ENCODE peak calls at places on chromosomes 2 and 18, in eight cellular contexts. One of them, this sample, is unnamed.
A peak's percentile ranks its signal among the peaks of the same experiment; 100 is the strongest.

GRCh38 chr2:176960736-176961135 is 251.9 kb upstream of the HNRNPA3 start:
- DNase-seq in H1: no peak
- DNase-seq in ovary: no peak
- DNase-seq in K562: no peak
- DNase-seq in GM12892: no peak
- DNase-seq in uterus: no peak
- DNase-seq in NB4: no peak
- DNase-seq in spleen: no peak
- DNase-seq in this sample: no peak

GRCh38 chr2:85135066-85135914 is 2.1 kb downstream of the TCF7L1 start:
- DNase-seq in H1: peak; percentile 89
- DNase-seq in ovary: peak; percentile 41
- DNase-seq in K562: no peak
- DNase-seq in GM12892: no peak
- DNase-seq in uterus: no peak
- DNase-seq in NB4: no peak
- DNase-seq in spleen: no peak
- DNase-seq in this sample: no peak

GRCh38 chr2:11140492-11140891 is 14.8 kb upstream of the SLC66A3 start:
- DNase-seq in H1: no peak
- DNase-seq in ovary: no peak
- DNase-seq in K562: no peak
- DNase-seq in GM12892: no peak
- DNase-seq in uterus: no peak
- DNase-seq in NB4: no peak
- DNase-seq in spleen: no peak
- DNase-seq in this sample: no peak

GRCh38 chr18:67515987-67516431 is 511 bp downstream of the DSEL start:
- DNase-seq in H1: no peak
- DNase-seq in ovary: peak; percentile 92
- DNase-seq in K562: peak; percentile 42
- DNase-seq in GM12892: peak; percentile 25
- DNase-seq in uterus: peak; percentile 88
- DNase-seq in NB4: peak; percentile 63
- DNase-seq in spleen: peak; percentile 92
- DNase-seq in this sample: peak; percentile 77

GRCh38 chr2:196961889-196962288 is 35.4 kb upstream of the PGAP1 start:
- DNase-seq in H1: no peak
- DNase-seq in ovary: no peak
- DNase-seq in K562: no peak
- DNase-seq in GM12892: no peak
- DNase-seq in uterus: no peak
- DNase-seq in NB4: no peak
- DNase-seq in spleen: no peak
- DNase-seq in this sample: no peak

GRCh38 chr2:15634846-15635490 is 43.3 kb downstream of the DDX1 start:
- DNase-seq in H1: no peak
- DNase-seq in ovary: no peak
- DNase-seq in K562: no peak
- DNase-seq in GM12892: no peak
- DNase-seq in uterus: no peak
- DNase-seq in NB4: no peak
- DNase-seq in spleen: no peak
- DNase-seq in this sample: no peak

GRCh38 chr18:35042389-35043066 is 1.3 kb downstream of the MAPRE2 start:
- DNase-seq in H1: no peak
- DNase-seq in ovary: no peak
- DNase-seq in K562: peak; percentile 34
- DNase-seq in GM12892: no peak
- DNase-seq in uterus: no peak
- DNase-seq in NB4: no peak
- DNase-seq in spleen: no peak
- DNase-seq in this sample: no peak

GRCh38 chr2:47651296-47651695 is 131.6 kb upstream of the MSH6 start:
- DNase-seq in H1: no peak
- DNase-seq in ovary: no peak
- DNase-seq in K562: no peak
- DNase-seq in GM12892: no peak
- DNase-seq in uterus: no peak
- DNase-seq in NB4: no peak
- DNase-seq in spleen: no peak
- DNase-seq in this sample: no peak

GRCh38 chr18:58316943-58317342 is 272.9 kb downstream of the NEDD4L start:
- DNase-seq in H1: no peak
- DNase-seq in ovary: no peak
- DNase-seq in K562: no peak
- DNase-seq in GM12892: no peak
- DNase-seq in uterus: no peak
- DNase-seq in NB4: no peak
- DNase-seq in spleen: no peak
- DNase-seq in this sample: no peak

GRCh38 chr2:113068706-113069485 is 1.1 kb downstream of the IL1F10 start:
- DNase-seq in H1: no peak
- DNase-seq in ovary: no peak
- DNase-seq in K562: no peak
- DNase-seq in GM12892: no peak
- DNase-seq in uterus: no peak
- DNase-seq in NB4: no peak
- DNase-seq in spleen: no peak
- DNase-seq in this sample: no peak

GRCh38 chr2:129396980-129397599 is 582.4 kb upstream of the RAB6C start:
- DNase-seq in H1: no peak
- DNase-seq in ovary: no peak
- DNase-seq in K562: peak; percentile 19
- DNase-seq in GM12892: no peak
- DNase-seq in uterus: no peak
- DNase-seq in NB4: peak; percentile 60
- DNase-seq in spleen: peak; percentile 47
- DNase-seq in this sample: peak; percentile 44

GRCh38 chr2:178193823-178194599 is at the start of gene OSBPL6:
- DNase-seq in H1: no peak
- DNase-seq in ovary: peak; percentile 84
- DNase-seq in K562: peak; percentile 95
- DNase-seq in GM12892: peak; percentile 76
- DNase-seq in uterus: peak; percentile 77
- DNase-seq in NB4: peak; percentile 79
- DNase-seq in spleen: peak; percentile 85
- DNase-seq in this sample: peak; percentile 88
- TF ChIP-seq POLR2A in H1: no peak
- TF ChIP-seq POLR2A in ovary: peak; percentile 77
- TF ChIP-seq POLR2A in K562: peak; percentile 59
- TF ChIP-seq POLR2A in GM12892: no peak
- TF ChIP-seq POLR2A in uterus: peak; percentile 69
- TF ChIP-seq POLR2A in NB4: peak; percentile 48
- TF ChIP-seq POLR2A in spleen: no peak
- TF ChIP-seq POLR2A in this sample: peak; percentile 91

GRCh38 chr18:59900222-59901128 is 679 bp downstream of the PMAIP1 start:
- DNase-seq in H1: no peak
- DNase-seq in ovary: no peak
- DNase-seq in K562: peak; percentile 23
- DNase-seq in GM12892: no peak
- DNase-seq in uterus: peak; percentile 16
- DNase-seq in NB4: peak; percentile 91
- DNase-seq in spleen: peak; percentile 85
- DNase-seq in this sample: no peak
- TF ChIP-seq POLR2A in H1: peak; percentile 74
- TF ChIP-seq POLR2A in ovary: no peak
- TF ChIP-seq POLR2A in K562: no peak
- TF ChIP-seq POLR2A in GM12892: peak; percentile 85
- TF ChIP-seq POLR2A in uterus: no peak
- TF ChIP-seq POLR2A in NB4: no peak
- TF ChIP-seq POLR2A in spleen: peak; percentile 58
- TF ChIP-seq POLR2A in this sample: no peak

GRCh38 chr2:230715201-230715600 is 2.6 kb downstream of the CAB39 start:
- DNase-seq in H1: no peak
- DNase-seq in ovary: no peak
- DNase-seq in K562: no peak
- DNase-seq in GM12892: no peak
- DNase-seq in uterus: no peak
- DNase-seq in NB4: peak; percentile 34
- DNase-seq in spleen: no peak
- DNase-seq in this sample: no peak

GRCh38 chr2:230714122-230714453 is 1.4 kb downstream of the CAB39 start:
- DNase-seq in H1: no peak
- DNase-seq in ovary: no peak
- DNase-seq in K562: no peak
- DNase-seq in GM12892: peak; percentile 21
- DNase-seq in uterus: no peak
- DNase-seq in NB4: peak; percentile 84
- DNase-seq in spleen: no peak
- DNase-seq in this sample: peak; percentile 12

GRCh38 chr2:230711224-230711623 is 1.4 kb upstream of the CAB39 start:
- DNase-seq in H1: no peak
- DNase-seq in ovary: no peak
- DNase-seq in K562: no peak
- DNase-seq in GM12892: no peak
- DNase-seq in uterus: no peak
- DNase-seq in NB4: peak; percentile 77
- DNase-seq in spleen: no peak
- DNase-seq in this sample: no peak

GRCh38 chr2:230713331-230714121 is 884 bp downstream of the CAB39 start:
- DNase-seq in H1: no peak
- DNase-seq in ovary: peak; percentile 60
- DNase-seq in K562: peak; percentile 64
- DNase-seq in GM12892: peak; percentile 22
- DNase-seq in uterus: peak; percentile 24
- DNase-seq in NB4: peak; percentile 64
- DNase-seq in spleen: peak; percentile 92
- DNase-seq in this sample: peak; percentile 35

DNA sequence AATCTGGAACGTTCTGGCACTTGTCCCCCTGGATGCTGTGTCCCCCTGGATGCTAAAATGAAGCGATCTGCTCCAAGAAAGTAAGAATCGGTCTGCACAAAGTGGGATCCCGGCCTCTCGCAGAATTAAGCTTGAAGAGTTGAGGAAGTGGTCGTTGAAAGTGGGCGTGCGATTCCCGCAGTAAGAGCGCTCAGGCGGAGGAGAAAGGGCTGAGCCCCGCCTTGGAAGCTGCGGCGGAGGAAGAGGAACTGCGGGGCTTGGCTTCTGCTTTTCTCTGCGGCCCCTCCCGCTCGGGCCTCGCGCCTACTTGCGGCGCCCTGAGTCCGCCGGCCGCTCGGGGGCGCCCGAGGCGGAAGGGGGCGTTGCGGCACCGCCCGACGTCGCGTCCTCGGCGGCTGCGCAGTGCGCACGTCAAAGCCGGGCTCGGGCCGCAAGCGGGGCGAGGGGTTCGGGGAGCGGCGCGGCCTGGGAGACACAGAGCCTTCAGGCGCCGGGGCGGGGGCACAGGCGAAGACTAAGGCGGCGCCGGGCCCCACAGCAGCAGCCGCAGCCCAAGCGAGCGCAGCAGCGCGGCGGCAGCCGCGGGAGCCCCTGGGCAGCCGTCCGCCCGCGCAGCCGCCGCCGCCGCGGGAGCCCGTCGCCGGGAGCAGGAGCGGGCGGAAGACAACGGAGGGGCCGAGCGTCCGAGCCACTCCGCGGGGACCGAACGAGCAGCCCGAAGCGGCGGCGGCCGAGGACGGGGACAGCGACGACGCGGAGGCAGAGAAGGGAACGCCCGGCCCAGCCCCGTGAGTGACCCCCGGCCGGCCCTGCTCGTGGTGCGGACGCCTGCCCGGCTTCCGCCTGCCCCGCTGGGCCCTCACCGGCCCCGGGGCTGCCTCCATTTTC is at the start of gene CAB39:
- DNase-seq in H1: peak; percentile 73
- DNase-seq in ovary: peak; percentile 91
- DNase-seq in K562: peak; percentile 86
- DNase-seq in GM12892: peak; percentile 88
- DNase-seq in uterus: peak; percentile 87
- DNase-seq in NB4: peak; percentile 99
- DNase-seq in spleen: peak; percentile 98
- DNase-seq in this sample: peak; percentile 69
- TF ChIP-seq POLR2A in H1: no peak
- TF ChIP-seq POLR2A in ovary: peak; percentile 73
- TF ChIP-seq POLR2A in K562: peak; percentile 21
- TF ChIP-seq POLR2A in GM12892: peak; percentile 64
- TF ChIP-seq POLR2A in uterus: peak; percentile 91
- TF ChIP-seq POLR2A in NB4: peak; percentile 68
- TF ChIP-seq POLR2A in spleen: no peak
- TF ChIP-seq POLR2A in this sample: peak; percentile 95

GRCh38 chr2:234974501-234975385 is 22.9 kb downstream of the SH3BP4 start:
- DNase-seq in H1: no peak
- DNase-seq in ovary: no peak
- DNase-seq in K562: no peak
- DNase-seq in GM12892: no peak
- DNase-seq in uterus: no peak
- DNase-seq in NB4: peak; percentile 19
- DNase-seq in spleen: no peak
- DNase-seq in this sample: no peak

GRCh38 chr2:234977228-234977679 is 25.4 kb downstream of the SH3BP4 start:
- DNase-seq in H1: no peak
- DNase-seq in ovary: no peak
- DNase-seq in K562: no peak
- DNase-seq in GM12892: no peak
- DNase-seq in uterus: no peak
- DNase-seq in NB4: no peak
- DNase-seq in spleen: no peak
- DNase-seq in this sample: no peak

GRCh38 chr2:234975611-234976010 is 23.8 kb downstream of the SH3BP4 start:
- DNase-seq in H1: no peak
- DNase-seq in ovary: no peak
- DNase-seq in K562: no peak
- DNase-seq in GM12892: no peak
- DNase-seq in uterus: no peak
- DNase-seq in NB4: no peak
- DNase-seq in spleen: no peak
- DNase-seq in this sample: no peak

GRCh38 chr2:234978466-234979203 is 26.8 kb downstream of the SH3BP4 start:
- DNase-seq in H1: no peak
- DNase-seq in ovary: no peak
- DNase-seq in K562: no peak
- DNase-seq in GM12892: no peak
- DNase-seq in uterus: no peak
- DNase-seq in NB4: no peak
- DNase-seq in spleen: no peak
- DNase-seq in this sample: no peak

DNA sequence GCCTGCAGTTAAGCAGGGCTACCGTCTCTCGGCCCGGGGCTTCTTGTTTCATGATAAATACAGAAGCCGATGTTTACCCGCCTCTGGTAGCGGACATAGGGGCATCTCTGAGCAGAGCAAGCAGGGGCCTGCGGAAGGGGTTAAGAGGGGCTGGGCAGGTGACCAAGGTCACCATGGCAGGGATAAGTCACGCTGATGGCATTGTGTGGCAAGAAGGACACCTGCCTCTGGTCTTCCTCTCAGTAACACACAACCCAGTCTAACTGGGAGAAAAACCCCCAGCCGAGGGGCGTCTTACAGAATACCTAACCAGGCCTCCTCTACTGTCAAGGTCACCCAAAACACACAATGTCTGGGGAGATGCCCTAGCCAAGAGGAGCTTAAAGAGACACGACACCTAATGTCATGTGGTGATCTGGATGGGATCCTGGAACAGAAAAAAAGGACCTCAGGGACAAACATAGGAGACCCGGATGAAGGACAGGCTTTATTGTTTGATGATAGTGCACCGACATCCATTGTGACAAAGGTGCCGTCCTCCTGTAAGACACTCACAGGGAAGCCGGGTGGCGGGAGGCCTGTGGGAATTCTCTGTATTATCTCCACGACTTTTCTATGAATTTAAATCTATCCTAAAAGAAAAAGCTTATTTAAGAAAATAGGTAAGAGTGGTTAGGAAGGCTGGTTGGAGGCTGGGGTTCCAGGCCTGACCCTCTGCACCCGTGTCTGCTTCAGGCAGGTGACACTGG is 24.8 kb downstream of the SH3BP4 start:
- DNase-seq in H1: no peak
- DNase-seq in ovary: no peak
- DNase-seq in K562: no peak
- DNase-seq in GM12892: no peak
- DNase-seq in uterus: no peak
- DNase-seq in NB4: no peak
- DNase-seq in spleen: no peak
- DNase-seq in this sample: no peak
- TF ChIP-seq POLR2A in H1: no peak
- TF ChIP-seq POLR2A in ovary: no peak
- TF ChIP-seq POLR2A in K562: no peak
- TF ChIP-seq POLR2A in GM12892: no peak
- TF ChIP-seq POLR2A in uterus: no peak
- TF ChIP-seq POLR2A in NB4: no peak
- TF ChIP-seq POLR2A in spleen: no peak
- TF ChIP-seq POLR2A in this sample: no peak

This sample was measured in gastrocnemius medialis.